ENCODE peak calls at places on chromosomes 2 and 18, in four cellular contexts. O is H1, S is HepG2, K is GM12878. A is an unnamed sample. For H3K9me3 and H3K36me3, the result is how much of the 10 kb centered on the place peaks cover.

GRCh38 chr18:21243041-21243431 is 1.0 kb downstream of the GREB1L start:
- DNase-seq in K (no peak), S (no peak), O (peak), A (no peak)

GRCh38 chr18:44682871-44683221 is 2.2 kb downstream of the SETBP1 start:
- DNase-seq in O (peak), S (no peak), K (no peak), A (no peak)

GRCh38 chr2:157574165-157574564 is 54.5 kb downstream of the ACVR1C start:
- DNase-seq in K (no peak), O (no peak), S (no peak), A (no peak)

GRCh38 chr2:53751728-53752127 is 15.9 kb upstream of the CHAC2 start:
- DNase-seq in S (no peak), K (no peak), O (no peak), A (no peak)

GRCh38 chr2:121171625-121172119 is 113.3 kb downstream of the TFCP2L1 start:
- DNase-seq in O (no peak), K (no peak), S (no peak), A (no peak)

GRCh38 chr2:222791946-222792649 is 68.7 kb upstream of the ACSL3 start:
- DNase-seq in S (no peak), O (no peak), K (no peak), A (no peak)

GRCh38 chr2:169693344-169693743 is 861 bp downstream of the CFAP210 start:
- DNase-seq in K (no peak), S (peak), O (no peak), A (no peak)

GRCh38 chr2:168798076-168798887 is 4.2 kb upstream of the NOSTRIN start:
- DNase-seq in O (no peak), K (no peak), S (no peak), A (peak)

DNA sequence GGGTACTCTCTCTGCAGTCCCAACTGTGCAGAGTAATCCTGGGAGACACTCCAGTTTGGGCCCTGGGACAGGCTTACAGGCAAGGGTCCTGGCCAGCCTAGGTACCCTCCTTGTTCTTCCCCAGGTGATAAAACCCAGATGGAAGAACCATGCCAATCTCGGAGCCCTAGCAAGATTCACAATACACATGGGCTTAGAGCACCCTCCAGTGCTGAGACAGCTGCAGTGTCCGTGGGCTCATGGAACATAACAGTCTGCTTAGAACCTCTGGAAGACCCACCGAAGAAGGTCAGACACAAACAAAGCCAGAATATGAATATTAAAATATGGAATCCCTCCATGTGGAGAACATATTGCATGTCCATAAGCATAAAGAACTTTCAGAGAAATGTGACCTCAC is 568.1 kb downstream of the KCNJ3 start:
- DNase-seq in K (no peak), S (no peak), O (no peak), A (peak)
- TF ChIP-seq SUZ12 in K (no peak), S (no peak), O (no peak), A (no peak)

GRCh38 chr2:172580544-172580943 is 24.7 kb downstream of the PDK1 start:
- DNase-seq in K (no peak), S (no peak), O (no peak), A (no peak)

GRCh38 chr2:172578860-172579512 is 23.1 kb downstream of the PDK1 start:
- DNase-seq in O (no peak), K (no peak), S (no peak), A (no peak)

GRCh38 chr2:172578054-172578453 is 22.2 kb downstream of the PDK1 start:
- DNase-seq in K (no peak), S (no peak), O (no peak), A (no peak)

GRCh38 chr2:172586255-172586891 is 30.5 kb downstream of the PDK1 start:
- DNase-seq in S (no peak), K (no peak), O (no peak), A (no peak)

DNA sequence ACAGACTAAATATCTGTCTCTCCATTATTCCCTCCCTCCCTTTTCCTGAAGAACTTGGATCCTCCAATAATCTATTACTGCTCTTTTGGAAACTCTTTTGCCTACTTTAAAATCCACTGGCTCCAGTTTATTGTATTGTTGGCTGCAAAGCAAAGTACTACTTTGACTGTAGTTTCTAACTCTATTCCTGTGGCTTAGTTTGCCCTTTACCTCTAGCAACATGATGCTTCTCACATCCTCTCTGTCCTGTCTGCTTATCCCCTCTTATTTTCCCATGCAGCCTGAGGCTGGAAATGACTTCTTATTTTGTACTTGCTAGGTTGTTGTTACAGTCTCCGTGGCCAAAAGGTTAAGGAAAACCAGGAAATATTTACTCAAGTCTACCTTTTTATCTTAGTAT is 26.8 kb downstream of the PDK1 start:
- DNase-seq in K (no peak), S (no peak), O (no peak), A (no peak)
- H3K9me3 ChIP-seq in K (under half), S (under half), O (under half), A (under half)

GRCh38 chr18:9586814-9587213 is 27.5 kb downstream of the PPP4R1 start:
- DNase-seq in O (no peak), S (no peak), K (no peak), A (no peak)
- H3K36me3 ChIP-seq in O (under half), S (under half), K (under half), A (half or more)

GRCh38 chr2:64523667-64524603 is at the start of gene AFTPH:
- DNase-seq in K (peak), S (peak), O (peak), A (peak)

GRCh38 chr2:64526034-64526433 is 1.9 kb downstream of the AFTPH start:
- DNase-seq in S (no peak), O (no peak), K (no peak), A (no peak)

GRCh38 chr2:64522843-64523428 is 1.2 kb upstream of the AFTPH start:
- DNase-seq in K (peak), O (no peak), S (peak), A (peak)

GRCh38 chr2:64525323-64525625 is 1.1 kb downstream of the AFTPH start:
- DNase-seq in S (peak), K (no peak), O (no peak), A (no peak)

DNA sequence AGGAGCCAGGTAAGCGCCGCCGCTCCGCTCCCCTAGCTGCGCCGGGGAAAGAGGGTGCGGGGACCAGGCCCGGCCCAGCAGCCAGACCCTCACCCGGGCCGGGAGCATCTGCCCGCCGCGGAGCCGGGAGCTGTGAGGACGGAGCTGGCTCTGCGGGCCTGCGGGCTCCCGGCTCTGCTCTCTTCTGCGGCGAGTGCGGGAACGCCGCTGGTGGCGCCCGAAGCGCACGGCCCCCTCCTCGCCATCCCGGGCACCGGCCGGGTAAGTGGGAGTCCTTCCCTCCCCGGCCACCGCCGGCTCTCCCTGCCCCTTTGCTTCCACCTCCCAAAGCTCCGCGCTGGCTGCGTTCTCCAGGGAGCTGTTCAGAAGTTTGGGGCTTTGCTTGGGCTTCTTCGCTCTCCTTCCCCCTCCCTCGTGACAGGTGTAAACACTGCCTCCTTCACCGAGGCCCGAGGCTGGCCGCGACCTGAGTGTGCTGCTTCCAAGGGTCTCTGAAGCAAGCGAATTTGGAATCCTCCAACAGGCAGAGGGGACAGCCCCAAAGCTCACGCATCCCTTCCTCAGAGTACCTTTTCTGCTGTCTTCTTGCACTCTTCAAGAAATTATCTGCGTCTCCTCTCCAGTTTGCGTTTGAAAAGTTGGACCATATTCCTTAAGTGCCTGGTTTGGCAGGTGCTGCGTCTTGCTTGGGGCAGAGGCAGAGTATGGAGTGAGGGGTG is 635 bp downstream of the AFTPH start:
- DNase-seq in O (no peak), S (peak), K (no peak), A (peak)
- TF ChIP-seq SUZ12 in O (no peak), S (no peak), K (no peak), A (no peak)

GRCh38 chr2:109178974-109179373 is 50.0 kb downstream of the SH3RF3 start:
- DNase-seq in S (no peak), K (no peak), O (no peak), A (no peak)

GRCh38 chr2:109176489-109176888 is 47.5 kb downstream of the SH3RF3 start:
- DNase-seq in K (no peak), O (no peak), S (no peak), A (no peak)

GRCh38 chr2:109175350-109175678 is 46.3 kb downstream of the SH3RF3 start:
- DNase-seq in K (no peak), S (no peak), O (no peak), A (no peak)

GRCh38 chr2:109174626-109175349 is 45.8 kb downstream of the SH3RF3 start:
- DNase-seq in S (no peak), K (no peak), O (no peak), A (no peak)

GRCh38 chr2:109176928-109177327 is 47.9 kb downstream of the SH3RF3 start:
- DNase-seq in S (no peak), K (no peak), O (no peak), A (peak)
- H3K9me3 ChIP-seq in S (under half), K (under half), O (under half), A (under half)

GRCh38 chr2:22885245-22885644 is 499.7 kb upstream of the KLHL29 start:
- DNase-seq in K (no peak), S (no peak), O (no peak), A (peak)

GRCh38 chr2:22883054-22883453 is 501.9 kb upstream of the KLHL29 start:
- DNase-seq in S (no peak), K (no peak), O (no peak), A (no peak)

GRCh38 chr2:22879009-22879863 is 505.7 kb upstream of the KLHL29 start:
- DNase-seq in O (no peak), S (no peak), K (no peak), A (no peak)

GRCh38 chr2:22878094-22878493 is 506.9 kb upstream of the KLHL29 start:
- DNase-seq in O (no peak), S (no peak), K (no peak), A (no peak)

DNA sequence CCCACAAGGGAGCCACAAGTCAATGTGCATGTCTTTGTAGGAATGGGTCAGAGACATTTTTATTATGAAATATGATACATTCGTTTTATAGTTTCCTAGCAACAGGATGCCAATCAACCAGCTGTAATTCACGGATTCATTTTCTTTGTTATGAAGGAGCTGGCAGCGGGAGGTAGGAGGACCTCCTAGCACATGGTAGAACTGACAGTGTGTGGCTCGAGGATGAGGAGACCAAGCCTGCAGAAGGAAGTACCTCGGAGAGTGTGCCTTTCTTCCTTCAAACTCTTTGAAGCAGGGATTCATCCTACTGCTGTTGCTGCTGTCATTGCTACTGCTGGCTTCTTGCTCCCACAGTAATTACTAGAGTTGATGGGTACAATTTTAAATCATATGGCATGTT is 504.8 kb upstream of the KLHL29 start:
- DNase-seq in S (no peak), O (no peak), K (no peak), A (no peak)
- H3K36me3 ChIP-seq in S (under half), O (under half), K (under half), A (under half)